ENCODE peak calls at places on chromosomes 16 and 17, in four cellular contexts. O is heart left ventricle, R is body of pancreas, S is Peyer's patch. F is an unnamed sample.

GRCh38 chr17:75733471-75733870 is 12.2 kb downstream of the ITGB4 start:
- DNase-seq in O (no peak), R (no peak), S (no peak), F (no peak)

GRCh38 chr16:5735444-5735843 is 637.8 kb upstream of the EEF2KMT start:
- DNase-seq in S (no peak), R (no peak), O (no peak), F (no peak)

GRCh38 chr17:72117748-72118587 is 2.9 kb upstream of the SOX9 start:
- DNase-seq in O (no peak), S (no peak), R (peak; percentile 36), F (no peak)

GRCh38 chr17:31339906-31340661 is 18.7 kb upstream of the EVI2A start:
- DNase-seq in S (no peak), O (no peak), R (no peak), F (peak; percentile 58)

GRCh38 chr17:50762177-50762576 is 5.1 kb downstream of the ANKRD40CL start:
- DNase-seq in R (no peak), O (no peak), S (no peak), F (no peak)

GRCh38 chr16:89409161-89409711 is 81.1 kb downstream of the ANKRD11 start:
- DNase-seq in S (peak; percentile 84), R (no peak), O (no peak), F (no peak)

GRCh38 chr17:41635121-41636097 is 11.0 kb upstream of the KRT17 start:
- DNase-seq in R (peak; percentile 72), S (peak; percentile 57), O (peak; percentile 45), F (no peak)

GRCh38 chr16:47519037-47519436 is 57.9 kb downstream of the PHKB start:
- DNase-seq in R (no peak), O (no peak), S (no peak), F (peak; percentile 14)

GRCh38 chr16:12529582-12529981 is 274.1 kb downstream of the CPPED1 start:
- DNase-seq in R (no peak), O (no peak), S (no peak), F (no peak)

GRCh38 chr16:81697321-81697885 is 81.7 kb upstream of the PLCG2 start:
- DNase-seq in O (no peak), S (peak; percentile 80), R (peak; percentile 73), F (peak; percentile 72)

GRCh38 chr16:17431012-17431411 is 39.7 kb downstream of the XYLT1 start:
- DNase-seq in R (no peak), O (no peak), S (no peak), F (no peak)

GRCh38 chr17:34913001-34913400 is 48.3 kb downstream of the CCT6B start:
- DNase-seq in O (no peak), S (no peak), R (no peak), F (no peak)

GRCh38 chr16:4572715-4573114 is 16.6 kb downstream of the C16orf96 start:
- DNase-seq in R (no peak), O (no peak), S (no peak), F (no peak)

GRCh38 chr16:12899529-12900168 is 1.7 kb upstream of the SHISA9 start:
- DNase-seq in O (no peak), S (no peak), R (no peak), F (no peak)

GRCh38 chr16:87369117-87369775 is 14.3 kb downstream of the FBXO31 start:
- DNase-seq in S (no peak), O (no peak), R (no peak), F (no peak)

GRCh38 chr17:50022463-50023130 is 27.6 kb upstream of the DLX3 start:
- DNase-seq in R (no peak), S (peak; percentile 31), O (no peak), F (no peak)

GRCh38 chr16:4465977-4466779 is 8.2 kb downstream of the NMRAL1 start:
- DNase-seq in R (peak; percentile 28), S (peak; percentile 75), O (peak; percentile 78), F (no peak)

GRCh38 chr16:89925596-89926079 is 2.5 kb downstream of the TUBB3 start:
- DNase-seq in S (no peak), R (no peak), O (no peak), F (no peak)

GRCh38 chr16:16186820-16187219 is 36.5 kb downstream of the ABCC6 start:
- DNase-seq in R (no peak), S (no peak), O (no peak), F (no peak)

GRCh38 chr17:76408037-76408849 is 23.8 kb downstream of the SPHK1 start:
- DNase-seq in R (peak; percentile 90), O (peak; percentile 57), S (peak; percentile 91), F (peak; percentile 82)

GRCh38 chr17:37710344-37710886 is 34.4 kb downstream of the HNF1B start:
- DNase-seq in O (no peak), S (peak; percentile 93), R (peak; percentile 100), F (peak; percentile 83)

GRCh38 chr16:69424935-69425784 is 741 bp downstream of the CYB5B start:
- DNase-seq in S (no peak), O (no peak), R (no peak), F (no peak)

GRCh38 chr16:69423189-69423588 is 1.2 kb upstream of the CYB5B start:
- DNase-seq in S (no peak), O (no peak), R (no peak), F (no peak)

GRCh38 chr16:69419956-69420355 is 4.5 kb upstream of the CYB5B start:
- DNase-seq in R (no peak), S (no peak), O (no peak), F (no peak)

GRCh38 chr16:69428652-69429051 is 4.2 kb downstream of the CYB5B start:
- DNase-seq in R (no peak), O (no peak), S (no peak), F (no peak)

DNA sequence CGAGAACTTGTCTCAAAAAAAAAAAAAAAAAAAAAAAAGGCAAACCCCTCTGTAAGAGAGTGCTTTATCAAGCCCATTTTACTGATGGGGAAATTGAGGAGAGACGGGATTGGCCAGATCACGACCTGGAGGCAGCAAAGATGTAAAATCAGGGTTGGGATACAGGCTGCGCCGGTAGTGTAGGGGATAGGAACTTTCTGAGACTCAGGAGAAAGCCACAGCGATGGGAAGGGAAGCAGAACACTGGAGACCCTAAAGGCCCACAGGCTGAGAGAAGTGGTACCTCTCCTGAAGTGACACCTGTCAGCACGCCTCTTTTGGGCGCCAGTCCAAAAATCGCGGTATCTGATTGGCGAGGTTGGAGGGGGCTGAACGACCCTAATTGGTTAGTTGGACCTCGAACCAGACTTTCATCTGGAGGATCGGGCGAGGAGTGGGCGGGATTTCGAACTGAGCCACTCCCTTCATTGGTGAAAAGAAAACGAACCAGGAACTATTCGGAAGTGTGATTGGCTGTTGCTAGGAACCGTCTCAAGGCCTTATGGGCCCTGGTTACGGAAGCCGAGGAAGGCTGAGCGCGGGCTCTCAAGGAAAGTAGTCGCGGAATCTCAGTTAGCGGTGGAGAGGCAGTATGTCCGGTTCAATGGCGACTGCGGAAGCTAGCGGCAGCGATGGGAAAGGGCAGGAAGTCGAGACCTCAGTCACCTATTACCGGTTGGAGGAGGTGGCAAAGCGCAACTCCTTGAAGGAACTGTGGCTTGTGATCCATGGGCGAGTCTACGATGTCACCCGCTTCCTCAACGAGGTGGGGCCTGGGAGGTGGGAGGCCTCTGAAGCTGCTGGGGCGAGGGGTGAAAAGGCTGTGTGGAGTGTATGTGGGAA is at the start of gene CYB5B:
- DNase-seq in R (peak; percentile 97), O (peak; percentile 95), S (peak; percentile 98), F (peak; percentile 96)
- TF ChIP-seq POLR2A in R (peak; percentile 90), O (no peak), S (peak; percentile 72), F (peak; percentile 88)

DNA sequence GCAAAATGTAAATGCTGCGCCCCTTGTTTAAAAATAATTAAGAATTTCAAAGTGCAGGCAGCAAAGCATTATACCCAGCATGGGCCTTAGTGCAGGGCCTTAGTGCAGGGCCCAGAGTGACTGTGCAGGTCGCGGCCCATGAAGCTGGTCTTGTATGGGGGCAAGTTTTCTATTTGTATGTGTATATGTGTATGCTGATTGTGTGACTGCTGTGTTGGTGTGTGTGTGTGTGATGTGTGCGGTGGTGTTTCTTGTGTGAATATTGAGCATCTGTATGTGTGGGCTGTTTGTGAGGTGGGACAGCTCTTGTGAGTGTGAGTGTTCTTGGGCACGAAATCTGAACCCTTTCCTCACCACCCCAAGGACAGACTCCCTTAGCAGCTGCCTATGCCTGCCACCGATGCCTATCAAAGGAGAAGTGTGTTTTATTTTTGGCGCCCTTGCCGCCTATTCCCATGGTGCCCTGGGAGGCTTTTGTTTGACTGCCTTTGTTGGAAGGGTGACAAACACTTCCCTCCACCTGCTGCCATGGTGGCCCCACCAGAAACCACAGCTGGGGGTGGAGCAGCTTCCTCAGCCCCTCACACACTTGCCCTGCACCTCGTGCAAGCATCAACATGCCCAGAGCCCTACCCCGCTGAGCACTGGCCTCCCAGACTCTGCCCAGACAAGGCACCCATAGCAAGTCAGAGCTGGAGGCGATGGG is 18.0 kb downstream of the CCR7 start:
- DNase-seq in S (peak; percentile 79), R (no peak), O (no peak), F (no peak)
- TF ChIP-seq POLR2A in S (no peak), R (no peak), O (no peak), F (no peak)

GRCh38 chr17:7841622-7842379 is 7.8 kb downstream of the KDM6B start:
- DNase-seq in O (peak; percentile 94), R (peak; percentile 92), S (peak; percentile 94), F (peak; percentile 94)

GRCh38 chr17:7843536-7844291 is 9.7 kb downstream of the KDM6B start:
- DNase-seq in S (peak; percentile 95), R (peak; percentile 92), O (peak; percentile 88), F (peak; percentile 87)

GRCh38 chr17:7842950-7843535 is 9.0 kb downstream of the KDM6B start:
- DNase-seq in O (peak; percentile 86), S (peak; percentile 87), R (peak; percentile 70), F (peak; percentile 56)

GRCh38 chr17:7841309-7841621 is 7.2 kb downstream of the KDM6B start:
- DNase-seq in O (no peak), S (no peak), R (no peak), F (no peak)

GRCh38 chr17:7842380-7842949 is 8.4 kb downstream of the KDM6B start:
- DNase-seq in R (peak; percentile 75), S (peak; percentile 89), O (peak; percentile 78), F (peak; percentile 87)
- TF ChIP-seq POLR2A in R (peak; percentile 73), S (peak; percentile 59), O (no peak), F (peak; percentile 67)

DNA sequence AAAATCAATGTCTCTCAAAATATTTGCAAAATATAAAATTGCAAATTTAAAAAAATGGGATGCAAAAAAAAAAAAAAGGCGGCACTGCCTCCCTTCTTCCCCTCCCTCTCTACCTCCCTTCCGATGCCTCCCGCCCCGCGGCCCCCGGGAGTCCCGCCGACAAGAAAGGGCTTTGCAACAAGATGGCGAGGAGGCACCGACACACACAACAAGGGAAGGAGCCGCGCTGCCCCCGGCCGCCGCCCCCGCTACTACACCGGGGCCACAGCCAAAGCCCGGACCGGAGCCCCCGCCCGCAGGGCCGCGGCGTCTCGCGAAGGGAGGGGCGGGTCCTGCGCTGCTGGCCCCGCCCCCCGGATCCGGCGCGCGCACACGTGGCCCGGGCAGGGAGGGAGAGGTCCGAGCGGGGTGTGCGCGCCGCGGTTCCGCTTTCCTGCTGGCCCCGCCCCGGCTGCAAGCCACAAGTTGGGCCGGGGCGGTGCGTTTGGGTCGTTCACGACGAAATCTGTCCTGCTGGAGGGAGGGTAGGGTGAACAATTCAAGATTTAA is at the start of gene MNT:
- DNase-seq in O (peak; percentile 95), R (peak; percentile 92), S (peak; percentile 97), F (peak; percentile 98)
- TF ChIP-seq POLR2A in O (no peak), R (peak; percentile 67), S (peak; percentile 41), F (peak; percentile 49)